ENCODE peak calls at places on chromosomes 1 and 21, in eight cellular contexts. P is A549, O is HepG2, U is cardiac muscle cell, E is transverse colon, Q is PC-9, K is uterus, J is left lung. M is an unnamed sample. For H3K9me3, the result is how much of the 10 kb centered on the place peaks cover.

GRCh38 chr1:239861985-239862384 is 229.7 kb upstream of the FMN2 start:
- DNase-seq in P (no peak), O (no peak), U (no peak), E (no peak), Q (no peak), K (no peak), J (no peak), M (no peak)

GRCh38 chr1:23450894-23451293 is 26.3 kb upstream of the TCEA3 start:
- DNase-seq in P (no peak), O (no peak), U (no peak), E (no peak), Q (no peak), K (no peak), J (no peak), M (no peak)

GRCh38 chr1:17433261-17433660 is 6.2 kb downstream of the RCC2 start:
- DNase-seq in P (no peak), O (no peak), U (no peak), E (no peak), Q (no peak), K (no peak), J (peak), M (no peak)

GRCh38 chr1:1439550-1440261 is 4.2 kb downstream of the VWA1 start:
- DNase-seq in P (no peak), O (no peak), U (no peak), E (no peak), Q (no peak), K (no peak), J (peak), M (no peak)

GRCh38 chr1:245771521-245772281 is 616.9 kb downstream of the KIF26B start:
- DNase-seq in P (no peak), O (no peak), U (peak), E (no peak), Q (no peak), K (no peak), J (no peak), M (peak)

GRCh38 chr21:26469789-26470188 is 103.3 kb downstream of the CYYR1 start:
- DNase-seq in P (no peak), O (no peak), U (peak), E (no peak), Q (no peak), K (peak), J (no peak), M (no peak)

GRCh38 chr1:183375381-183375780 is 42.8 kb downstream of the NMNAT2 start:
- DNase-seq in P (no peak), O (no peak), U (no peak), E (no peak), Q (no peak), K (no peak), J (no peak), M (no peak)

GRCh38 chr21:44899768-44900558 is 20.7 kb downstream of the ITGB2 start:
- DNase-seq in P (no peak), O (no peak), U (no peak), E (no peak), Q (no peak), K (no peak), J (peak), M (no peak)

GRCh38 chr1:161092621-161093028 is 3.3 kb upstream of the NECTIN4 start:
- DNase-seq in P (no peak), O (no peak), U (no peak), E (no peak), Q (peak), K (no peak), J (no peak), M (no peak)

GRCh38 chr1:23449918-23450317 is 25.4 kb upstream of the TCEA3 start:
- DNase-seq in P (no peak), O (no peak), U (no peak), E (peak), Q (no peak), K (no peak), J (no peak), M (no peak)

GRCh38 chr1:173122958-173123852 is 72.5 kb upstream of the TNFSF18 start:
- DNase-seq in P (peak), O (peak), U (peak), E (peak), Q (peak), K (peak), J (peak), M (peak)

DNA sequence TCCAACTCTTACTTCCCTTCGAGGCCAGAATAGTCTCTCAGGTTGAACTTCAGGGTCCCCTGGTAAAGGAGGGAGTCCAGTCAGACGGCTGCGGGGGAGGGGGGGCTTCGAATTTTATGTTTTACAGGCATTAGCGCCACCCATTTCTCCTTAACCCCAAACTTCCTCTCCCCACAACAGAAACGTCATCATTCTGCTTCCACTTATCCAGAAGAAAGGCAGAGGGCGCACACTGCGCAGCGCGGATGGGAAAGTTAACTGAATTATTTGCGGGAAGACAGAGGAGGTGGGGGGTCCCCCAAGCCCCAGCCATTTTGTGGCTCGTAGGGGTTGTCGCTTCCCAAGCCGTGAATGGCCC is 529 bp upstream of the PRMT2 start:
- DNase-seq in P (peak), O (peak), U (peak), E (no peak), Q (peak), K (no peak), J (no peak), M (peak)
- TF ChIP-seq CTCF in P (no peak), O (peak), U (peak), E (no peak), Q (no peak), K (peak), J (peak), M (peak)

DNA sequence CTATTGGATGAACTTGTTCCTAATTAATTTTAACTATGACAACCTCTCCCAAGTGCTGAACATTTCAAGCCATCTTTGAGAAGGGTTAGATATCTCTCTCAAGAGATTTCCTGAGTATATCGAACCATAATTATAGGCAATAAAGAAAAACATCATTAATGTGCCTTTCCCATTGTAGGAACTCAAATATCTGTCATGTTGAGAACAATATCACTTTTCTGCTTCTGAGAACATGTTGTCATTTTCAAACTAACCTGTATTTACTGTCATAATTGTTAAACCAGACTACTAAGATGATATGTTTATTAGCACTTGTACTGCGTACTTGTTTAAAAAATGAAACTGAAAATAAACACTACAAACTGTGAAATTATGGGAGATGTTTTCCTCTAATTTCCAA is 4.3 kb downstream of the EPS15 start:
- DNase-seq in P (no peak), O (no peak), U (no peak), E (no peak), Q (no peak), K (no peak), J (no peak), M (no peak)
- H3K27ac ChIP-seq in P (no peak), O (no peak), U (no peak), E (peak), Q (no peak), K (peak), J (peak), M (no peak)

DNA sequence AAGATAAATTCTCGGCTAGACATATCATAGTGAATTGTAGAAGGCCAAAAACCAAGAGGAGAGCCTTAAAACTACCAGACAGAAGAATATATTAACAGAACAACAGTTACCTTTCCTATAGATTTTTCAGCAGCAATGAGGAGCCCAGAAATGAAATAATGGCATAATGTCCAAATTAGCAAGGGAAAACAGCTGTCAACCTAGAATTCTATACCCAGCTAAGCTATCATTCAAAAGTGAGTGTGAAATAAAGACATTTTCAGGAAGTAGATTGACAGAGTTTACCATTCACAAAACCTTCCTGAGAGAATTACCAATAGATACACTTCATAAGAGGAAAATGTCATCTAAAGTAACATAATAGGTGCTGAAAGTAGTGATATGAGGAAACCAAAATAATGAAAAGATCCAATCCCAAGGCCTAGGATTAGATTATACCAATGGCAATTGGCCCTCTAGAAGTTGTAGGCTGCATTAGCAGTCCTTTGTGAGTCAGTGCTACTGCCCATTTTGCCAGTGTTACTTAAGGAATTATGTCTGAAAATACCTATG is 34.5 kb downstream of the OBSCN start:
- DNase-seq in P (no peak), O (no peak), U (no peak), E (no peak), Q (no peak), K (no peak), J (no peak), M (no peak)
- H3K9me3 ChIP-seq in P (half or more), O (under half), U (under half), E (under half), Q (under half), K (under half), J (half or more), M (under half)

GRCh38 chr1:57848406-57848805 is 424.5 kb upstream of the DAB1 start:
- DNase-seq in P (no peak), O (no peak), U (no peak), E (no peak), Q (peak), K (no peak), J (no peak), M (no peak)

GRCh38 chr1:57845041-57845440 is 421.2 kb upstream of the DAB1 start:
- DNase-seq in P (no peak), O (no peak), U (peak), E (no peak), Q (no peak), K (no peak), J (no peak), M (no peak)

GRCh38 chr1:57843760-57844159 is 419.9 kb upstream of the DAB1 start:
- DNase-seq in P (no peak), O (no peak), U (peak), E (no peak), Q (no peak), K (no peak), J (no peak), M (no peak)

GRCh38 chr1:57839488-57839887 is 415.6 kb upstream of the DAB1 start:
- DNase-seq in P (no peak), O (no peak), U (no peak), E (no peak), Q (no peak), K (no peak), J (no peak), M (no peak)

GRCh38 chr1:57844382-57844980 is 420.6 kb upstream of the DAB1 start:
- DNase-seq in P (no peak), O (no peak), U (no peak), E (no peak), Q (no peak), K (no peak), J (no peak), M (no peak)
- TF ChIP-seq CTCF in P (no peak), O (no peak), U (no peak), E (no peak), Q (no peak), K (no peak), J (no peak), M (no peak)

DNA sequence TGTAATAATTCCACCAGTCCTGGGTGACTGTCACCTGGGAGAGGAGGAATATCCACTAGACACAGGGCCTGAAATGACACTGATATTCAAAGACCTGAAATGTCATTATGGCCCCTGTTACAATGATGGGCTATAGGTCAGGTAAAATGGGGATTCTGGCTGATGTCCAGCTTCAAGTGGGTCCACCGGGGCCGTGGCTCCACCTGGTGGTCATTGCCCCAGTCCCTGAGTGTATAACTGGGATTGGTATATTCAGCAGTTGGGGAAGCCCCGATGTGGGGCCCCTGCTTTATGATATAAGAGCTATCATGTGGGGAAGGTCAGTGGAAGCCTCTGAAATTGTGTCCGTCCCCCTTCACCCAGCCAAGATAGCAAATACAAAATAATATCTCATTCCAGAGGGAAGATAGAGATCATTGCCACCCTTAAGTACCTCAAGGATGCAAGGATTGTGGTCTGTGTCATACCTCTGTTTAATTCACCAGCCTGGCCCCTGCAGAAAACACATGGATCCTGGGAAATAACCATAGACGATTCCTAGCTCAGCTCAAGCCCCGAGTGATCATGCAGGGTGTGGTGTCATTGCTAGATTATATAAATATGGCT is 19.3 kb downstream of the PLEKHO1 start:
- DNase-seq in P (peak), O (peak), U (peak), E (peak), Q (no peak), K (peak), J (peak), M (no peak)
- H3K27ac ChIP-seq in P (no peak), O (no peak), U (no peak), E (no peak), Q (no peak), K (no peak), J (no peak), M (no peak)

DNA sequence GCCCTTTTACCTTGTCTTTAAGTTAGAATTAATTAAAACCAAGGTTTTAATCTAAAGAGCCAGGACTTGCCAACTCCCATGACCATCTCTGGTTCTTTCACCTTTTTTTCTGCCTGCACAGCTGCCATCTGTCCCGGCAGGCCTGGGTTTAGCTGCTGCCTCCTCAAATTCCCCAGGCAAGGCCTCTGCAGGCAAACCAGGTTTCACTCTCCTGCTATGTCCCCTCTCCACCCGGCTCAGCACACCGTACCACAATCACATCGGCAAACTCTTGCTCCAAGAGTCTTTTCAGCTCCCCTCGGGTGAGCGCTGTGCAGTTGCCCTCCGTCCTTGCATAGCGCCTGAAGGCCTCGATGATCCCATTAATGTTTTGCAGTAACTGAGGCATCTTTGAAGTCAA is 2.2 kb downstream of the CRNN start:
- DNase-seq in P (no peak), O (no peak), U (no peak), E (no peak), Q (no peak), K (no peak), J (no peak), M (no peak)
- H3K9me3 ChIP-seq in P (under half), O (under half), U (under half), E (under half), Q (under half), K (under half), J (under half), M (under half)

M was measured in AG04450.